ENCODE peak calls at places on chromosomes 16 and 17, in four cellular contexts. One of them, this sample, is unnamed.

GRCh38 chr17:32746280-32746679 is 130.6 kb downstream of the MYO1D start:
- DNase-seq in left cardiac atrium: no peak
- DNase-seq in HT-29: no peak
- DNase-seq in dorsolateral prefrontal cortex: no peak
- DNase-seq in this sample: no peak

GRCh38 chr16:81645303-81645702 is 133.8 kb upstream of the PLCG2 start:
- DNase-seq in left cardiac atrium: peak; percentile 75
- DNase-seq in HT-29: no peak
- DNase-seq in dorsolateral prefrontal cortex: no peak
- DNase-seq in this sample: peak; percentile 79

GRCh38 chr16:27803775-27804549 is 254.0 kb downstream of the KATNIP start:
- DNase-seq in left cardiac atrium: no peak
- DNase-seq in HT-29: no peak
- DNase-seq in dorsolateral prefrontal cortex: no peak
- DNase-seq in this sample: peak; percentile 49

GRCh38 chr17:17767096-17767470 is 69.7 kb downstream of the SREBF1 start:
- DNase-seq in left cardiac atrium: no peak
- DNase-seq in HT-29: no peak
- DNase-seq in dorsolateral prefrontal cortex: no peak
- DNase-seq in this sample: no peak

GRCh38 chr17:67293251-67294203 is 48.5 kb upstream of the HELZ start:
- DNase-seq in left cardiac atrium: peak; percentile 68
- DNase-seq in HT-29: peak; percentile 82
- DNase-seq in dorsolateral prefrontal cortex: peak; percentile 35
- DNase-seq in this sample: peak; percentile 62

GRCh38 chr16:86761117-86761971 is 183.0 kb downstream of the FOXL1 start:
- DNase-seq in left cardiac atrium: peak; percentile 69
- DNase-seq in HT-29: peak; percentile 48
- DNase-seq in dorsolateral prefrontal cortex: no peak
- DNase-seq in this sample: peak; percentile 73

GRCh38 chr17:68446626-68447041 is 10.7 kb downstream of the WIPI1 start:
- DNase-seq in left cardiac atrium: no peak
- DNase-seq in HT-29: no peak
- DNase-seq in dorsolateral prefrontal cortex: no peak
- DNase-seq in this sample: no peak

GRCh38 chr17:50163846-50164696 is 1.7 kb upstream of the SGCA start:
- DNase-seq in left cardiac atrium: no peak
- DNase-seq in HT-29: no peak
- DNase-seq in dorsolateral prefrontal cortex: no peak
- DNase-seq in this sample: no peak

GRCh38 chr16:80656731-80657150 is 115.9 kb downstream of the DYNLRB2 start:
- DNase-seq in left cardiac atrium: no peak
- DNase-seq in HT-29: no peak
- DNase-seq in dorsolateral prefrontal cortex: no peak
- DNase-seq in this sample: no peak

GRCh38 chr16:24839347-24839972 is 6.3 kb upstream of the SLC5A11 start:
- DNase-seq in left cardiac atrium: no peak
- DNase-seq in HT-29: peak; percentile 19
- DNase-seq in dorsolateral prefrontal cortex: no peak
- DNase-seq in this sample: no peak

GRCh38 chr16:73605309-73605708 is 557.4 kb upstream of the ZFHX3 start:
- DNase-seq in left cardiac atrium: no peak
- DNase-seq in HT-29: no peak
- DNase-seq in dorsolateral prefrontal cortex: no peak
- DNase-seq in this sample: no peak

GRCh38 chr17:14748036-14748715 is 447.3 kb downstream of the HS3ST3B1 start:
- DNase-seq in left cardiac atrium: no peak
- DNase-seq in HT-29: no peak
- DNase-seq in dorsolateral prefrontal cortex: no peak
- DNase-seq in this sample: no peak

GRCh38 chr16:53154513-53154912 is 99.7 kb downstream of the CHD9 start:
- DNase-seq in left cardiac atrium: no peak
- DNase-seq in HT-29: no peak
- DNase-seq in dorsolateral prefrontal cortex: no peak
- DNase-seq in this sample: peak; percentile 5

GRCh38 chr16:24255446-24256352 is at the start of gene CACNG3:
- DNase-seq in left cardiac atrium: peak; percentile 53
- DNase-seq in HT-29: no peak
- DNase-seq in dorsolateral prefrontal cortex: peak; percentile 49
- DNase-seq in this sample: peak; percentile 37

GRCh38 chr17:71753070-71753469 is 367.8 kb upstream of the SOX9 start:
- DNase-seq in left cardiac atrium: no peak
- DNase-seq in HT-29: no peak
- DNase-seq in dorsolateral prefrontal cortex: no peak
- DNase-seq in this sample: no peak

GRCh38 chr16:65534121-65534528 is 412.3 kb upstream of the CDH11 start:
- DNase-seq in left cardiac atrium: no peak
- DNase-seq in HT-29: no peak
- DNase-seq in dorsolateral prefrontal cortex: no peak
- DNase-seq in this sample: no peak

GRCh38 chr16:57479422-57480126 is 6.7 kb downstream of the DOK4 start:
- DNase-seq in left cardiac atrium: peak; percentile 55
- DNase-seq in HT-29: peak; percentile 89
- DNase-seq in dorsolateral prefrontal cortex: no peak
- DNase-seq in this sample: peak; percentile 85

GRCh38 chr17:4988168-4988567 is 693 bp upstream of the CAMTA2 start:
- DNase-seq in left cardiac atrium: no peak
- DNase-seq in HT-29: no peak
- DNase-seq in dorsolateral prefrontal cortex: no peak
- DNase-seq in this sample: no peak

GRCh38 chr17:32498362-32498761 is 11.6 kb downstream of the CDK5R1 start:
- DNase-seq in left cardiac atrium: no peak
- DNase-seq in HT-29: no peak
- DNase-seq in dorsolateral prefrontal cortex: no peak
- DNase-seq in this sample: no peak

GRCh38 chr17:27985736-27986394 is 56.6 kb upstream of the NLK start:
- DNase-seq in left cardiac atrium: no peak
- DNase-seq in HT-29: no peak
- DNase-seq in dorsolateral prefrontal cortex: no peak
- DNase-seq in this sample: no peak

GRCh38 chr16:48583075-48584065 is 26.6 kb downstream of the N4BP1 start:
- DNase-seq in left cardiac atrium: no peak
- DNase-seq in HT-29: no peak
- DNase-seq in dorsolateral prefrontal cortex: no peak
- DNase-seq in this sample: no peak

GRCh38 chr16:66457888-66458287 is 30.8 kb downstream of the BEAN1 start:
- DNase-seq in left cardiac atrium: no peak
- DNase-seq in HT-29: no peak
- DNase-seq in dorsolateral prefrontal cortex: no peak
- DNase-seq in this sample: no peak

GRCh38 chr16:88636488-88637265 is 1.7 kb upstream of the IL17C start:
- DNase-seq in left cardiac atrium: no peak
- DNase-seq in HT-29: no peak
- DNase-seq in dorsolateral prefrontal cortex: no peak
- DNase-seq in this sample: no peak

GRCh38 chr17:76593338-76593737 is 7.7 kb upstream of the ST6GALNAC2 start:
- DNase-seq in left cardiac atrium: no peak
- DNase-seq in HT-29: no peak
- DNase-seq in dorsolateral prefrontal cortex: no peak
- DNase-seq in this sample: no peak

GRCh38 chr16:85908444-85908843 is 9.5 kb downstream of the IRF8 start:
- DNase-seq in left cardiac atrium: no peak
- DNase-seq in HT-29: no peak
- DNase-seq in dorsolateral prefrontal cortex: no peak
- DNase-seq in this sample: no peak

GRCh38 chr17:48025904-48026502 is 11.6 kb downstream of the COPZ2 start:
- DNase-seq in left cardiac atrium: no peak
- DNase-seq in HT-29: no peak
- DNase-seq in dorsolateral prefrontal cortex: no peak
- DNase-seq in this sample: no peak

GRCh38 chr17:64964796-64965195 is 45.5 kb upstream of the LRRC37A3 start:
- DNase-seq in left cardiac atrium: no peak
- DNase-seq in HT-29: no peak
- DNase-seq in dorsolateral prefrontal cortex: no peak
- DNase-seq in this sample: no peak

GRCh38 chr17:81976332-81977210 is 858 bp upstream of the ASPSCR1 start:
- DNase-seq in left cardiac atrium: no peak
- DNase-seq in HT-29: peak; percentile 52
- DNase-seq in dorsolateral prefrontal cortex: peak; percentile 33
- DNase-seq in this sample: no peak

GRCh38 chr16:52435573-52435972 is 111.4 kb downstream of the TOX3 start:
- DNase-seq in left cardiac atrium: no peak
- DNase-seq in HT-29: no peak
- DNase-seq in dorsolateral prefrontal cortex: no peak
- DNase-seq in this sample: no peak

GRCh38 chr16:19223235-19223847 is 55.3 kb downstream of the SYT17 start:
- DNase-seq in left cardiac atrium: no peak
- DNase-seq in HT-29: peak; percentile 79
- DNase-seq in dorsolateral prefrontal cortex: no peak
- DNase-seq in this sample: no peak

GRCh38 chr17:1126801-1127550 is 52.8 kb downstream of the ABR start:
- DNase-seq in left cardiac atrium: no peak
- DNase-seq in HT-29: no peak
- DNase-seq in dorsolateral prefrontal cortex: no peak
- DNase-seq in this sample: no peak

GRCh38 chr16:89922884-89923639 is at the start of gene TUBB3:
- DNase-seq in left cardiac atrium: peak; percentile 88
- DNase-seq in HT-29: peak; percentile 35
- DNase-seq in dorsolateral prefrontal cortex: peak; percentile 60
- DNase-seq in this sample: peak; percentile 97

This sample was measured in SK-N-SH.